ENCODE peak calls at places on chromosomes 16 and 17, in four cellular contexts. I is H1, E is GM12878, B is K562. C is an unnamed sample.

GRCh38 chr16:8581923-8582580 is 8.3 kb downstream of the TMEM114 start:
- DNase-seq in I (no peak), E (no peak), B (no peak), C (no peak)

GRCh38 chr17:2227025-2227699 is 76.4 kb downstream of the SMG6 start:
- DNase-seq in I (no peak), E (no peak), B (no peak), C (no peak)

GRCh38 chr17:63358111-63358839 is 87.8 kb downstream of the CYB561 start:
- DNase-seq in I (no peak), E (no peak), B (no peak), C (no peak)

GRCh38 chr17:9696279-9697044 is 51.1 kb downstream of the USP43 start:
- DNase-seq in I (no peak), E (no peak), B (no peak), C (no peak)

GRCh38 chr16:61890346-61890745 is 145.9 kb downstream of the CDH8 start:
- DNase-seq in I (no peak), E (no peak), B (no peak), C (no peak)

GRCh38 chr16:79390481-79391051 is 210.0 kb downstream of the MAF start:
- DNase-seq in I (no peak), E (no peak), B (no peak), C (no peak)

GRCh38 chr16:87086575-87086974 is 230.6 kb downstream of the C16orf95 start:
- DNase-seq in I (no peak), E (no peak), B (no peak), C (no peak)

GRCh38 chr16:15785386-15786059 is 71.3 kb downstream of the MYH11 start:
- DNase-seq in I (no peak), E (no peak), B (no peak), C (no peak)

GRCh38 chr16:85870159-85870558 is 28.8 kb upstream of the IRF8 start:
- DNase-seq in I (no peak), E (no peak), B (no peak), C (no peak)

GRCh38 chr17:4206945-4207344 is 56.8 kb downstream of the ANKFY1 start:
- DNase-seq in I (no peak), E (no peak), B (peak), C (no peak)

GRCh38 chr17:82051776-82052637 is at the start of the genes GPS1 and RFNG:
- DNase-seq in I (no peak), E (no peak), B (peak), C (peak)

GRCh38 chr16:89094252-89094901 is 725 bp downstream of the ACSF3 start:
- DNase-seq in I (no peak), E (no peak), B (peak), C (peak)

GRCh38 chr16:22373662-22374310 is 633 bp downstream of the CDR2 start:
- DNase-seq in I (no peak), E (no peak), B (peak), C (no peak)

GRCh38 chr16:64751906-64752305 is 370.0 kb downstream of the CDH11 start:
- DNase-seq in I (no peak), E (no peak), B (no peak), C (no peak)

GRCh38 chr17:78679495-78680395 is 102.3 kb downstream of the CYTH1 start:
- DNase-seq in I (no peak), E (no peak), B (no peak), C (no peak)

GRCh38 chr17:16467044-16467443 is 24.9 kb downstream of the LRRC75A start:
- DNase-seq in I (no peak), E (no peak), B (no peak), C (no peak)

DNA sequence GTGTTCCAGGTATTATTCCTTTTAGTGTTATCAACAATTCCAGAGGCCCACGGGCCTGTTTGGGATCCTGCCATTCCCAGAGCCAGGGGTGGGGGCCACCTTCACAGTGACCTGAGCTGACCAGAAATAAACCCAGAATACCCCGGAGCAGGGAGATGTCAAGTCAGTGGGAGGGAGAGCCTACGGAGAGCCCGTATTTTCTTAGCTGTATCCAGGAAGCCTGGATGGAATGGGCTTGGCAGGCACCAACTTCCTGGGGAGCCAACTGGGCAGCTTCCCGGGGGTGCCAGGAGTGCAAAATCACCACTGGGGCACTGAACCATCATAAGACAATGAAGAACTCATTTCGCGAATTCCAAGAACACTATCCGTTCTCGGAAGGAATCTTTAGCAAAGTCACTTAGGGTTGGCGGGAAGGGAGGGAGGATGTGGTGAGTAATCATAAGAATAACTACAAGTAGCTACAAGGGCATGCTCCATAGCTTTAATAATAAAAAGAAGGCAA is 13.2 kb upstream of the MRTFB start:
- DNase-seq in I (no peak), E (no peak), B (no peak), C (no peak)
- TF ChIP-seq BRCA1 in I (no peak), E (no peak), B (no peak), C (no peak)

GRCh38 chr16:70455910-70456309 is 1.5 kb downstream of the FCSK start:
- DNase-seq in I (no peak), E (no peak), B (peak), C (no peak)

GRCh38 chr16:70465999-70466811 is 11.8 kb downstream of the FCSK start:
- DNase-seq in I (no peak), E (no peak), B (no peak), C (no peak)

GRCh38 chr16:70457446-70457845 is 3.1 kb downstream of the FCSK start:
- DNase-seq in I (no peak), E (no peak), B (no peak), C (no peak)

GRCh38 chr16:70463235-70463634 is 8.8 kb downstream of the FCSK start:
- DNase-seq in I (no peak), E (no peak), B (no peak), C (no peak)

DNA sequence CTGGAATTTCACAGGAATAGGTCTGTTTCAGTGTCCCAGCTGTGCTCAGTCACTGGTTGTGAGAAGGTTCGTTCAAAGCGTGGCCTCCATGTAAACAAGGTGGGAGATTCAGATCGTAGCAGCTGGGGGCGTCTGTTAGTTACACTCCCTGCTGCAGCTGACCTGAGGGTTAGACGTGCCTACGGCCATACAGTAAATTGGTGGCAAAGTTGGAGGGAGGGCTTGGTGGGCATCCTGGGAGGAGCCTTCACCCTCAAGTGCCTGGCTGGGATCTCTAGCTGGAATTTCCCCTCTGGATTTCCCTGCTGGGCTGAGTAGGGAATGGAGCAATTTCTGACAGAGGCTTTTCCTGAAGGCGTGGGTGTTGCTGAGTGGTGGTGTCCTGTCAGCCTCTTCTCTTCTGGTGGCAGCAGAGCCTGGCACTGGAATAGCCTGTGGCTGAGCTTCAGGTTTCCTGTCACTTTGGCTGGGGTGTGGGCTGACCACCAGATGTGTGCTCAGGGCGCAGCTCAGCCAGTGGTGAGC is 6.4 kb downstream of the FCSK start:
- DNase-seq in I (no peak), E (no peak), B (no peak), C (no peak)
- TF ChIP-seq BRCA1 in I (no peak), E (no peak), B (no peak), C (no peak)

DNA sequence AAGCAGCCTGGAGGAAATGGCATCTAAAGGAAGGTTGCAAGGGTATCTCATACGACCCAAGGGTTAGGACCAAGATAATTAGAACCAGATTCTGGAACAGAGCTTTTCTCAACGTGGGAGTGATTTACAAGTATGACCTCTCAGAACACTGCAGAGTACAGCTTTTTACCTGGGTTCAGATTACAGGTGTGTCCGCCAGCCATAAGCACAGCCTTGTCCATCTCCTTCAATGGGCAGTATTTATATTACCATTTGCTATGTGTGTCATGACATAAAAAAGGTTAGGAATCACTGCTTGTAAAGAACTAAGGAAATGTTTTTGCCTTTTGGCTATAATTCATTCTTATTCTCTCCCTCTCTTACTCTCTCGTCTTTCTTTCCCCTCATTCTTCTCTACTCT is 36.7 kb downstream of the MYO1D start:
- DNase-seq in I (no peak), E (no peak), B (no peak), C (no peak)
- TF ChIP-seq BRCA1 in I (no peak), E (no peak), B (no peak), C (no peak)

DNA sequence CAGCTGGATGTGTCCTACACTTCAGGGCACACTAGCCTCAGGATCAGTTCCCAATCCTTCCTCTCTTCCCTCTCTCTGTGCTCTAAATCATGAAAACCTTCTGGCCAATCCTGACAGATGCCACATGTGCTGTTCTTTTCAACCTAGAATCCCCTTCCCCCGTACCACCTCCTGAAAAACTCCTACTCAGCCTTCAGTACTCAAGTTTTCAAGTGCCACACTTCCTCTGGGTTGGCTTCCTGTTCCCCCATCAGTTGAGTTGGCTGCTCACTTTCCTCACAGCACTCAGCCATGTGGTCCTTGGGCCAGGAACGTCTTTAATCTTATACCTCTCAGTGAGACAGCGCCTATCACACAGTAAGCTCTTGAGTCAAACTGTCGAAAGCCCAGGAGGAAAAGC is 3.3 kb downstream of the ASPHD1 start:
- DNase-seq in I (no peak), E (no peak), B (no peak), C (no peak)
- TF ChIP-seq BRCA1 in I (no peak), E (no peak), B (no peak), C (no peak)

DNA sequence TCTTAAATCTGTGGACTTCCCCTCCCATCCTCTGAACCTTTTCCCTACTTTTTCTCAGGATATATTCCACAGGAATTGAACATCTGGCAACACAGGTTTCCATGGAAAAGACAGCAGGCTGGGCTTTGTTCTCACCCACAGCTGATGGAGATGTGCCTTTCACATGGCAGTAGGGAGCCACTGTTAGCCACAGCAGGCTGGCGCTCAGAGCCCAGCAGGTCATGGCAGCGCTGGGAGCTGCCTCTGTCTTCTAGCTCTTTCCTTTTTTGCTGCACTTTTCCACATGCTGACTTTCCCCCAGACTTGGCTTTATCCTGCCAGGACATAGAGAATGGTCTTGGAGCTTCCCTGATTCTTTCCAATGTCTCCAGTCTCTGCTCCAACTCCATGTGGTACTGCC is 116.5 kb upstream of the NLRP1 start:
- DNase-seq in I (no peak), E (no peak), B (no peak), C (no peak)
- TF ChIP-seq BRCA1 in I (no peak), E (no peak), B (no peak), C (no peak)

GRCh38 chr17:60695960-60696359 is 18.3 kb downstream of the BCAS3 start:
- DNase-seq in I (no peak), E (no peak), B (no peak), C (no peak)
- TF ChIP-seq BRCA1 in I (no peak), E (no peak), B (no peak), C (no peak)

GRCh38 chr17:57927048-57927723 is 28.0 kb downstream of the CUEDC1 start:
- DNase-seq in I (no peak), E (no peak), B (no peak), C (no peak)
- TF ChIP-seq BRCA1 in I (no peak), E (no peak), B (no peak), C (no peak)